ENCODE peak calls at places on chromosomes 2 and 18, in five cellular contexts. H is SK-N-SH, F is HCT116, M is GM12878, A is K562. G is an unnamed sample.

GRCh38 chr2:239319261-239319661 is 81.6 kb downstream of the HDAC4 start:
- DNase-seq in H (no peak), F (no peak), M (no peak), A (peak; percentile 57), G (no peak)

GRCh38 chr2:187263675-187264580 is 184.1 kb downstream of the CALCRL start:
- DNase-seq in H (no peak), F (no peak), M (no peak), A (peak; percentile 2), G (no peak)

GRCh38 chr2:96320326-96321229 is 4.5 kb upstream of the ITPRIPL1 start:
- DNase-seq in H (no peak), F (no peak), M (no peak), A (no peak), G (no peak)

GRCh38 chr18:26185267-26185666 is 41.0 kb upstream of the TAF4B start:
- DNase-seq in H (no peak), F (peak; percentile 48), M (no peak), A (no peak), G (no peak)

GRCh38 chr2:20617892-20618467 is 32.9 kb downstream of the HS1BP3 start:
- DNase-seq in H (peak; percentile 82), F (peak; percentile 67), M (no peak), A (peak; percentile 76), G (peak; percentile 36)

GRCh38 chr2:128310094-128310716 is 8.5 kb downstream of the HS6ST1 start:
- DNase-seq in H (peak; percentile 12), F (no peak), M (no peak), A (no peak), G (no peak)

GRCh38 chr2:150267651-150268415 is 219.6 kb downstream of the RND3 start:
- DNase-seq in H (no peak), F (no peak), M (no peak), A (no peak), G (no peak)

GRCh38 chr2:187618813-187619212 is 64.6 kb upstream of the TFPI start:
- DNase-seq in H (no peak), F (no peak), M (no peak), A (no peak), G (no peak)

GRCh38 chr18:56495884-56496283 is 142.5 kb downstream of the TXNL1 start:
- DNase-seq in H (no peak), F (no peak), M (no peak), A (no peak), G (no peak)

GRCh38 chr2:118269408-118270051 is 181.3 kb downstream of the INSIG2 start:
- DNase-seq in H (no peak), F (no peak), M (no peak), A (peak; percentile 7), G (no peak)

GRCh38 chr2:223104336-223104735 is 52.3 kb downstream of the KCNE4 start:
- DNase-seq in H (no peak), F (no peak), M (no peak), A (no peak), G (no peak)

GRCh38 chr2:223101340-223102039 is 49.5 kb downstream of the KCNE4 start:
- DNase-seq in H (peak; percentile 42), F (peak; percentile 73), M (peak; percentile 31), A (peak; percentile 71), G (peak; percentile 10)

GRCh38 chr2:223100061-223100511 is 48.1 kb downstream of the KCNE4 start:
- DNase-seq in H (no peak), F (no peak), M (no peak), A (no peak), G (no peak)

GRCh38 chr2:223104741-223105140 is 52.8 kb downstream of the KCNE4 start:
- DNase-seq in H (no peak), F (no peak), M (no peak), A (no peak), G (no peak)

DNA sequence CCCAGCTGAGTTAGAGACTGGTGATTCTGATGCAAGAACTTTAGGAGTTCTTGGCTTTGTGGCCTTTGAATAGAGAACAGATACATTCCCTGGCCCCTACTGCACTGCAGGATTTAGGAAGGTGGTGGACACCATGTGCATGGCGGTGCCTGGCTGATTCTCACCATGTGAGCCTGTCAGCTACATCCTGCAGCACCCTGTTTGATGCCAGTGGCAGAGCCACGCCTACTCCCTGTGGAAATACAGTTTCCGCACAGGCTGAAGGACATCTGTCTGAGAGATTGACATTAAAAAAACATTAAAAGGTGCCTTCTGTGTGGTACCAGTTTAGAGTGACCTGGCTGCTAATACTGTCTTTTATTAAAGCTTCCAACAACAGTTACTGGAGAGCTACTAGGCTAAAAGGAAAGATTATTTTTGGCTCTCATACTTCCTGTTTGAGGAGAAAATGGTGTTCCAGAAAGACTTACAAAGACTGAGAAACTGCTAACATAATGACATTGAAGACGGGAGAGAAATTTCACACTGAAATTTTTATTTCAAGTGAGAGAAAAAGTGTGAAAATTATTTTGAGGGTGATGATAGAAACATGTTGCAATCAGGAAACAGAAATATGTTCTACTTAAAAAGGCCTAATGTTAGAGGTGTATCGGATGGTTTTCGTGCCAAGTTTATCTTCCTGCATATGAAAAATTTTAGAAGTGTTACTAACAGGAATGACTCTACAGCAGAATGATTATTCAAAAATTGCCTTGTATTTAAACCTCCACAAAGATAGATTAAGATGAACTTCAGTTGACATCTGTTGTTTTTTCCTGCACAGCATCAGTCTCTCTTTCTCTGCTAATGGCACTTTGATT is 50.3 kb downstream of the KCNE4 start:
- DNase-seq in H (no peak), F (peak; percentile 2), M (no peak), A (no peak), G (no peak)
- TF ChIP-seq SIN3A in H (no peak), F (no peak), M (no peak), A (no peak), G (no peak)

GRCh38 chr2:43100883-43101662 is 125.3 kb downstream of the ZFP36L2 start:
- DNase-seq in H (no peak), F (no peak), M (no peak), A (no peak), G (no peak)

GRCh38 chr2:43101751-43102150 is 124.7 kb downstream of the ZFP36L2 start:
- DNase-seq in H (no peak), F (no peak), M (no peak), A (no peak), G (no peak)

GRCh38 chr2:43099797-43100196 is 126.6 kb downstream of the ZFP36L2 start:
- DNase-seq in H (no peak), F (no peak), M (no peak), A (no peak), G (no peak)

GRCh38 chr2:43098539-43098938 is 127.9 kb downstream of the ZFP36L2 start:
- DNase-seq in H (no peak), F (no peak), M (no peak), A (no peak), G (no peak)

DNA sequence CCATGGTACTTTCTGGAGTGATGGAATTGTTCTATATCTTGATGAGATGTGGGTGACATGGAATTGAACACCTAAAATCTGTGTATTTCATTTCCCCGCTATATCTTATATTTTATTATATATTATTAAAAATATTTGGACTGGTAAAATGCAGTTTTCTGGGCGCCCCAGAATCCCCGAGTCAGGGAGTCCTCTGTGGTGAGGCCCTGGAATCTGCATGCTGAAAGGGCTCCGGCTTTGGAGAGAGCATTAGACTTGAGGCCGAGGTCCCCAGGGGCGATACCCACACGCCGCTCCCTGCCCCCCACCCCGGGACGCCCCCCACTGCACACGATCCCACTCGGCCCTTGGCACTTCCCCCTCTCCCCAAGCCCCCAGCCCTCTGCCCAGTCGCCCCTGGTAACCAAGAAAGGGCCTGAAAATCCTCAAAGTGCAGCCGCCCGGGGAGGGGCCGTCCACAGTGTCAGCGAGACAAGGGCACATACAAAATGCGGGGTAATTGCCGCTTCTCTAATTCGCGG is 126.0 kb downstream of the ZFP36L2 start:
- DNase-seq in H (no peak), F (no peak), M (no peak), A (no peak), G (no peak)
- TF ChIP-seq REST in H (no peak), F (no peak), M (no peak), A (no peak), G (no peak)

DNA sequence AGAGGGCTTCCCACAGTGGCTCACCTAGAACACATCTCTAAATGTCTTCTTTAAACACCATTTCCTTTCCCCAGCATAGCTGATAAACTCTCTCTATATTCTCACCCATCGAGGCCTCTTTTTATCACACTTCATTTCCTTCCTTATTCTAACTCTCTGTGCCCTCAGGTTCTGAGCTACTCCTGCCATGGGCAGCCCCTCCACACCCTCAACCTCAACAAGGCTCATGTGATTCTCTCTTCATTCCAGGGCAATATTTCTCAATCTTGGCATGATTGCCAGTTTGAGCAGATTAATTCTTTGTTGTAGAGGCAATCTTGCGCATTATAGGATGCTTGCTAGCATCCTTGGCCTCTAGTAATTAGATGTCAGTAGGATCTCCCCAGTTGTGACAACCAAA is 999.1 kb downstream of the TSN start:
- DNase-seq in H (no peak), F (no peak), M (no peak), A (no peak), G (no peak)
- TF ChIP-seq SIN3A in H (no peak), F (no peak), M (no peak), A (no peak), G (no peak)

DNA sequence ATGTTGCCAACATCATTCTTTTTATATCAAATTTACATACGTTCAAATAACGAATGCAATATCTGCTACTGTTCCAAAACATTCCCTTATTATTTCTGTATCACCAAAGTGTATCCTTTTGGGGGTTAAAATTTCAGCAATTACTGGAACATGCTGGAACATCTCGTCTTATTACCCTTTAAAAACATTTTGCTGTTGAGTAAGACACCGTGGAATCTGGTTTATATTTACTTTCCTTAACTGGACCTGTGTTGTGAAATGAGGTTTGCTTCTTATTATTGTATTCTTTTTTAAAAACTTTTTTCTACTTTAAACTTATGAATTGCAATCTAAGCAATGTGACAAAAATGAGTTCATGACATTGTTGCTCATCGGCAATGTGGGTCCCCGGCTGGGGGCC is 87.4 kb upstream of the PTPRM start:
- DNase-seq in H (no peak), F (no peak), M (no peak), A (no peak), G (no peak)
- TF ChIP-seq REST in H (no peak), F (no peak), M (no peak), A (no peak), G (no peak)

GRCh38 chr2:214232266-214232665 is 178.6 kb upstream of the VWC2L start:
- DNase-seq in H (no peak), F (no peak), M (no peak), A (no peak), G (no peak)
- TF ChIP-seq SIN3A in H (no peak), F (no peak), M (no peak), A (no peak), G (no peak)

GRCh38 chr2:218230882-218231281 is 13.9 kb downstream of the ARPC2 start:
- DNase-seq in H (peak; percentile 19), F (no peak), M (no peak), A (peak; percentile 59), G (no peak)
- TF ChIP-seq REST in H (no peak), F (no peak), M (no peak), A (no peak), G (no peak)

DNA sequence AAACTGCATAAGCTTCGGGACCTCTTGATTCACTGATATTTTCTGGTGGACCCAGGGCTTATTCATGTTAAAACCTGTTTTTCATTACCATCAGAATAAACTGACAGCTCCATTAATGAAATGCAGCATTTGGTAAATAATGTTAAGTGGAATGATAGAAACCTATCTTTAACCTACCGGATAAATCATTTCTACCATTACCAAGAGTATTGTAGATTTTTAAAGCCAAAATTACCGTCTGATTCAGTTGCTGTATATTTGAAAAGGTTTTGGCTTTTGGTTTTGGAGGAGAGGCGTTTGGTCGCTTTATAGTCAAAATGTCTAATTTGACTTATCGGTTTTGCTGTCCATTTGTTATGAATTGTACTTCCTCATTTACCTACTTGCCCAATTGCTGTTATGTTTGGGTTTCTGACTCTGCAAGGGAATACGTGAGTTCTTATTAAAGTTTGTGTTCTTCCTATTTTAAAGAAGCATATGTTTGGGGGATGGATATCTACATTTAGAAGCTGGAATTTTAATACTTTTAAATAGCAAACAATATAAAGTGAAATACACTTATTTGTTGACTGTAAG is 1.1 kb upstream of the CUL3 start:
- DNase-seq in H (no peak), F (no peak), M (no peak), A (no peak), G (no peak)
- TF ChIP-seq SIN3A in H (no peak), F (no peak), M (no peak), A (no peak), G (no peak)

GRCh38 chr2:25651066-25651465 is 22.3 kb downstream of the DTNB start:
- DNase-seq in H (no peak), F (no peak), M (no peak), A (no peak), G (no peak)
- TF ChIP-seq REST in H (no peak), F (no peak), M (no peak), A (no peak), G (no peak)